ENCODE peak calls at places on chromosomes 13 and 19, in ten cellular contexts. One of them, this sample, is unnamed.

GRCh38 chr19:5045956-5046338 is 77.0 kb downstream of the KDM4B start:
- DNase-seq in mucosa of descending colon: no peak
- DNase-seq in activated naive CD4-positive, alpha-beta T cell: no peak
- DNase-seq in GM13976: no peak
- DNase-seq in cardiac fibroblast: no peak
- DNase-seq in fibroblast of lung: no peak
- DNase-seq in uterus: no peak
- DNase-seq in EH: no peak
- DNase-seq in activated CD4-positive, alpha-beta memory T cell treated with anti-CD3 and anti-CD28 coated beads, Interleukin-2, amount 10 ng/mL, durations not matched to agents 7 days and 5 days: no peak
- DNase-seq in mesendoderm: no peak
- DNase-seq in this sample: no peak

GRCh38 chr19:19206938-19207337 is 3.7 kb upstream of the NR2C2AP start:
- DNase-seq in mucosa of descending colon: no peak
- DNase-seq in activated naive CD4-positive, alpha-beta T cell: no peak
- DNase-seq in GM13976: no peak
- DNase-seq in cardiac fibroblast: no peak
- DNase-seq in fibroblast of lung: no peak
- DNase-seq in uterus: no peak
- DNase-seq in EH: no peak
- DNase-seq in activated CD4-positive, alpha-beta memory T cell treated with anti-CD3 and anti-CD28 coated beads, Interleukin-2, amount 10 ng/mL, durations not matched to agents 7 days and 5 days: no peak
- DNase-seq in mesendoderm: no peak
- DNase-seq in this sample: no peak

GRCh38 chr19:42396542-42397314 is 6.6 kb upstream of the CNFN start:
- DNase-seq in mucosa of descending colon: peak
- DNase-seq in activated naive CD4-positive, alpha-beta T cell: peak
- DNase-seq in GM13976: peak
- DNase-seq in cardiac fibroblast: peak
- DNase-seq in fibroblast of lung: peak
- DNase-seq in uterus: peak
- DNase-seq in EH: peak
- DNase-seq in activated CD4-positive, alpha-beta memory T cell treated with anti-CD3 and anti-CD28 coated beads, Interleukin-2, amount 10 ng/mL, durations not matched to agents 7 days and 5 days: peak
- DNase-seq in mesendoderm: peak
- DNase-seq in this sample: peak

GRCh38 chr19:48842744-48843162 is 6.5 kb upstream of the HSD17B14 start:
- DNase-seq in mucosa of descending colon: peak
- DNase-seq in activated naive CD4-positive, alpha-beta T cell: no peak
- DNase-seq in GM13976: peak
- DNase-seq in cardiac fibroblast: peak
- DNase-seq in fibroblast of lung: peak
- DNase-seq in uterus: peak
- DNase-seq in EH: peak
- DNase-seq in activated CD4-positive, alpha-beta memory T cell treated with anti-CD3 and anti-CD28 coated beads, Interleukin-2, amount 10 ng/mL, durations not matched to agents 7 days and 5 days: peak
- DNase-seq in mesendoderm: peak
- DNase-seq in this sample: peak

GRCh38 chr13:20460744-20461143 is 64.9 kb downstream of the CRYL1 start:
- DNase-seq in mucosa of descending colon: no peak
- DNase-seq in activated naive CD4-positive, alpha-beta T cell: no peak
- DNase-seq in GM13976: no peak
- DNase-seq in cardiac fibroblast: no peak
- DNase-seq in fibroblast of lung: no peak
- DNase-seq in uterus: no peak
- DNase-seq in EH: no peak
- DNase-seq in activated CD4-positive, alpha-beta memory T cell treated with anti-CD3 and anti-CD28 coated beads, Interleukin-2, amount 10 ng/mL, durations not matched to agents 7 days and 5 days: no peak
- DNase-seq in mesendoderm: no peak
- DNase-seq in this sample: no peak

GRCh38 chr19:48681127-48681470 is 8.3 kb upstream of the NTN5 start:
- DNase-seq in mucosa of descending colon: no peak
- DNase-seq in activated naive CD4-positive, alpha-beta T cell: no peak
- DNase-seq in GM13976: peak
- DNase-seq in cardiac fibroblast: peak
- DNase-seq in fibroblast of lung: peak
- DNase-seq in uterus: no peak
- DNase-seq in EH: peak
- DNase-seq in activated CD4-positive, alpha-beta memory T cell treated with anti-CD3 and anti-CD28 coated beads, Interleukin-2, amount 10 ng/mL, durations not matched to agents 7 days and 5 days: no peak
- DNase-seq in mesendoderm: no peak
- DNase-seq in this sample: no peak

GRCh38 chr19:52148256-52148655 is 8.5 kb upstream of the ZNF616 start:
- DNase-seq in mucosa of descending colon: no peak
- DNase-seq in activated naive CD4-positive, alpha-beta T cell: no peak
- DNase-seq in GM13976: no peak
- DNase-seq in cardiac fibroblast: peak
- DNase-seq in fibroblast of lung: no peak
- DNase-seq in uterus: no peak
- DNase-seq in EH: no peak
- DNase-seq in activated CD4-positive, alpha-beta memory T cell treated with anti-CD3 and anti-CD28 coated beads, Interleukin-2, amount 10 ng/mL, durations not matched to agents 7 days and 5 days: no peak
- DNase-seq in mesendoderm: no peak
- DNase-seq in this sample: no peak

GRCh38 chr13:97574926-97575325 is 141.0 kb downstream of the RAP2A start:
- DNase-seq in mucosa of descending colon: peak
- DNase-seq in activated naive CD4-positive, alpha-beta T cell: no peak
- DNase-seq in GM13976: peak
- DNase-seq in cardiac fibroblast: peak
- DNase-seq in fibroblast of lung: peak
- DNase-seq in uterus: no peak
- DNase-seq in EH: peak
- DNase-seq in activated CD4-positive, alpha-beta memory T cell treated with anti-CD3 and anti-CD28 coated beads, Interleukin-2, amount 10 ng/mL, durations not matched to agents 7 days and 5 days: no peak
- DNase-seq in mesendoderm: peak
- DNase-seq in this sample: peak

GRCh38 chr19:2084993-2085720 is 11.0 kb downstream of the MOB3A start:
- DNase-seq in mucosa of descending colon: peak
- DNase-seq in activated naive CD4-positive, alpha-beta T cell: peak
- DNase-seq in GM13976: peak
- DNase-seq in cardiac fibroblast: peak
- DNase-seq in fibroblast of lung: no peak
- DNase-seq in uterus: no peak
- DNase-seq in EH: peak
- DNase-seq in activated CD4-positive, alpha-beta memory T cell treated with anti-CD3 and anti-CD28 coated beads, Interleukin-2, amount 10 ng/mL, durations not matched to agents 7 days and 5 days: peak
- DNase-seq in mesendoderm: no peak
- DNase-seq in this sample: peak

GRCh38 chr13:39364797-39365468 is 238.1 kb downstream of the LHFPL6 start:
- DNase-seq in mucosa of descending colon: no peak
- DNase-seq in activated naive CD4-positive, alpha-beta T cell: no peak
- DNase-seq in GM13976: no peak
- DNase-seq in cardiac fibroblast: no peak
- DNase-seq in fibroblast of lung: no peak
- DNase-seq in uterus: no peak
- DNase-seq in EH: peak
- DNase-seq in activated CD4-positive, alpha-beta memory T cell treated with anti-CD3 and anti-CD28 coated beads, Interleukin-2, amount 10 ng/mL, durations not matched to agents 7 days and 5 days: no peak
- DNase-seq in mesendoderm: peak
- DNase-seq in this sample: no peak

GRCh38 chr13:51861728-51862300 is at the start of gene CCDC70:
- DNase-seq in mucosa of descending colon: no peak
- DNase-seq in activated naive CD4-positive, alpha-beta T cell: no peak
- DNase-seq in GM13976: no peak
- DNase-seq in cardiac fibroblast: no peak
- DNase-seq in fibroblast of lung: peak
- DNase-seq in uterus: no peak
- DNase-seq in EH: peak
- DNase-seq in activated CD4-positive, alpha-beta memory T cell treated with anti-CD3 and anti-CD28 coated beads, Interleukin-2, amount 10 ng/mL, durations not matched to agents 7 days and 5 days: no peak
- DNase-seq in mesendoderm: no peak
- DNase-seq in this sample: no peak

GRCh38 chr19:3366104-3366760 is at the start of gene NFIC:
- DNase-seq in mucosa of descending colon: peak
- DNase-seq in activated naive CD4-positive, alpha-beta T cell: no peak
- DNase-seq in GM13976: peak
- DNase-seq in cardiac fibroblast: peak
- DNase-seq in fibroblast of lung: peak
- DNase-seq in uterus: peak
- DNase-seq in EH: peak
- DNase-seq in activated CD4-positive, alpha-beta memory T cell treated with anti-CD3 and anti-CD28 coated beads, Interleukin-2, amount 10 ng/mL, durations not matched to agents 7 days and 5 days: peak
- DNase-seq in mesendoderm: peak
- DNase-seq in this sample: peak

GRCh38 chr13:91361755-91362271 is 14.3 kb downstream of the MIR17HG start:
- DNase-seq in mucosa of descending colon: no peak
- DNase-seq in activated naive CD4-positive, alpha-beta T cell: no peak
- DNase-seq in GM13976: no peak
- DNase-seq in cardiac fibroblast: no peak
- DNase-seq in fibroblast of lung: no peak
- DNase-seq in uterus: no peak
- DNase-seq in EH: no peak
- DNase-seq in activated CD4-positive, alpha-beta memory T cell treated with anti-CD3 and anti-CD28 coated beads, Interleukin-2, amount 10 ng/mL, durations not matched to agents 7 days and 5 days: no peak
- DNase-seq in mesendoderm: no peak
- DNase-seq in this sample: no peak

GRCh38 chr13:88622362-88622973 is 951.3 kb downstream of the SLITRK5 start:
- DNase-seq in mucosa of descending colon: no peak
- DNase-seq in activated naive CD4-positive, alpha-beta T cell: no peak
- DNase-seq in GM13976: no peak
- DNase-seq in cardiac fibroblast: no peak
- DNase-seq in fibroblast of lung: no peak
- DNase-seq in uterus: no peak
- DNase-seq in EH: no peak
- DNase-seq in activated CD4-positive, alpha-beta memory T cell treated with anti-CD3 and anti-CD28 coated beads, Interleukin-2, amount 10 ng/mL, durations not matched to agents 7 days and 5 days: no peak
- DNase-seq in mesendoderm: peak
- DNase-seq in this sample: no peak

GRCh38 chr13:93505104-93505952 is 278.7 kb downstream of the GPC6 start:
- DNase-seq in mucosa of descending colon: no peak
- DNase-seq in activated naive CD4-positive, alpha-beta T cell: no peak
- DNase-seq in GM13976: no peak
- DNase-seq in cardiac fibroblast: peak
- DNase-seq in fibroblast of lung: peak
- DNase-seq in uterus: no peak
- DNase-seq in EH: no peak
- DNase-seq in activated CD4-positive, alpha-beta memory T cell treated with anti-CD3 and anti-CD28 coated beads, Interleukin-2, amount 10 ng/mL, durations not matched to agents 7 days and 5 days: no peak
- DNase-seq in mesendoderm: no peak
- DNase-seq in this sample: no peak

GRCh38 chr13:25874064-25874737 is 177.6 kb downstream of the SHISA2 start:
- DNase-seq in mucosa of descending colon: no peak
- DNase-seq in activated naive CD4-positive, alpha-beta T cell: no peak
- DNase-seq in GM13976: no peak
- DNase-seq in cardiac fibroblast: no peak
- DNase-seq in fibroblast of lung: no peak
- DNase-seq in uterus: no peak
- DNase-seq in EH: no peak
- DNase-seq in activated CD4-positive, alpha-beta memory T cell treated with anti-CD3 and anti-CD28 coated beads, Interleukin-2, amount 10 ng/mL, durations not matched to agents 7 days and 5 days: no peak
- DNase-seq in mesendoderm: peak
- DNase-seq in this sample: no peak

GRCh38 chr19:50167314-50167721 is 4.2 kb upstream of the IZUMO2 start:
- DNase-seq in mucosa of descending colon: peak
- DNase-seq in activated naive CD4-positive, alpha-beta T cell: no peak
- DNase-seq in GM13976: no peak
- DNase-seq in cardiac fibroblast: no peak
- DNase-seq in fibroblast of lung: no peak
- DNase-seq in uterus: no peak
- DNase-seq in EH: no peak
- DNase-seq in activated CD4-positive, alpha-beta memory T cell treated with anti-CD3 and anti-CD28 coated beads, Interleukin-2, amount 10 ng/mL, durations not matched to agents 7 days and 5 days: no peak
- DNase-seq in mesendoderm: no peak
- DNase-seq in this sample: peak

GRCh38 chr19:58563823-58564222 is 5.4 kb upstream of the UBE2M start:
- DNase-seq in mucosa of descending colon: no peak
- DNase-seq in activated naive CD4-positive, alpha-beta T cell: no peak
- DNase-seq in GM13976: no peak
- DNase-seq in cardiac fibroblast: no peak
- DNase-seq in fibroblast of lung: no peak
- DNase-seq in uterus: peak
- DNase-seq in EH: no peak
- DNase-seq in activated CD4-positive, alpha-beta memory T cell treated with anti-CD3 and anti-CD28 coated beads, Interleukin-2, amount 10 ng/mL, durations not matched to agents 7 days and 5 days: no peak
- DNase-seq in mesendoderm: no peak
- DNase-seq in this sample: peak

GRCh38 chr13:47426126-47426849 is 529.4 kb upstream of the HTR2A start:
- DNase-seq in mucosa of descending colon: peak
- DNase-seq in activated naive CD4-positive, alpha-beta T cell: no peak
- DNase-seq in GM13976: no peak
- DNase-seq in cardiac fibroblast: peak
- DNase-seq in fibroblast of lung: peak
- DNase-seq in uterus: no peak
- DNase-seq in EH: peak
- DNase-seq in activated CD4-positive, alpha-beta memory T cell treated with anti-CD3 and anti-CD28 coated beads, Interleukin-2, amount 10 ng/mL, durations not matched to agents 7 days and 5 days: no peak
- DNase-seq in mesendoderm: no peak
- DNase-seq in this sample: no peak

GRCh38 chr13:45691251-45691650 is 10.9 kb upstream of the CBY2 start:
- DNase-seq in mucosa of descending colon: no peak
- DNase-seq in activated naive CD4-positive, alpha-beta T cell: no peak
- DNase-seq in GM13976: no peak
- DNase-seq in cardiac fibroblast: no peak
- DNase-seq in fibroblast of lung: no peak
- DNase-seq in uterus: no peak
- DNase-seq in EH: no peak
- DNase-seq in activated CD4-positive, alpha-beta memory T cell treated with anti-CD3 and anti-CD28 coated beads, Interleukin-2, amount 10 ng/mL, durations not matched to agents 7 days and 5 days: no peak
- DNase-seq in mesendoderm: no peak
- DNase-seq in this sample: no peak

GRCh38 chr19:47776568-47776967 is 1.9 kb upstream of the SELENOW start:
- DNase-seq in mucosa of descending colon: peak
- DNase-seq in activated naive CD4-positive, alpha-beta T cell: no peak
- DNase-seq in GM13976: no peak
- DNase-seq in cardiac fibroblast: no peak
- DNase-seq in fibroblast of lung: no peak
- DNase-seq in uterus: no peak
- DNase-seq in EH: no peak
- DNase-seq in activated CD4-positive, alpha-beta memory T cell treated with anti-CD3 and anti-CD28 coated beads, Interleukin-2, amount 10 ng/mL, durations not matched to agents 7 days and 5 days: no peak
- DNase-seq in mesendoderm: peak
- DNase-seq in this sample: peak

GRCh38 chr19:50645107-50645506 is 4.1 kb upstream of the C19orf81 start:
- DNase-seq in mucosa of descending colon: no peak
- DNase-seq in activated naive CD4-positive, alpha-beta T cell: no peak
- DNase-seq in GM13976: no peak
- DNase-seq in cardiac fibroblast: no peak
- DNase-seq in fibroblast of lung: no peak
- DNase-seq in uterus: no peak
- DNase-seq in EH: no peak
- DNase-seq in activated CD4-positive, alpha-beta memory T cell treated with anti-CD3 and anti-CD28 coated beads, Interleukin-2, amount 10 ng/mL, durations not matched to agents 7 days and 5 days: no peak
- DNase-seq in mesendoderm: no peak
- DNase-seq in this sample: no peak

GRCh38 chr13:112346173-112346898 is 29.8 kb upstream of the SPACA7 start:
- DNase-seq in mucosa of descending colon: no peak
- DNase-seq in activated naive CD4-positive, alpha-beta T cell: no peak
- DNase-seq in GM13976: no peak
- DNase-seq in cardiac fibroblast: no peak
- DNase-seq in fibroblast of lung: no peak
- DNase-seq in uterus: no peak
- DNase-seq in EH: no peak
- DNase-seq in activated CD4-positive, alpha-beta memory T cell treated with anti-CD3 and anti-CD28 coated beads, Interleukin-2, amount 10 ng/mL, durations not matched to agents 7 days and 5 days: no peak
- DNase-seq in mesendoderm: peak
- DNase-seq in this sample: no peak

GRCh38 chr19:49294401-49294800 is 30.6 kb downstream of the SLC6A16 start:
- DNase-seq in mucosa of descending colon: no peak
- DNase-seq in activated naive CD4-positive, alpha-beta T cell: no peak
- DNase-seq in GM13976: no peak
- DNase-seq in cardiac fibroblast: no peak
- DNase-seq in fibroblast of lung: no peak
- DNase-seq in uterus: no peak
- DNase-seq in EH: no peak
- DNase-seq in activated CD4-positive, alpha-beta memory T cell treated with anti-CD3 and anti-CD28 coated beads, Interleukin-2, amount 10 ng/mL, durations not matched to agents 7 days and 5 days: no peak
- DNase-seq in mesendoderm: peak
- DNase-seq in this sample: no peak

GRCh38 chr19:20999731-21000352 is 20.6 kb upstream of the ZNF430 start:
- DNase-seq in mucosa of descending colon: peak
- DNase-seq in activated naive CD4-positive, alpha-beta T cell: peak
- DNase-seq in GM13976: peak
- DNase-seq in cardiac fibroblast: peak
- DNase-seq in fibroblast of lung: peak
- DNase-seq in uterus: peak
- DNase-seq in EH: peak
- DNase-seq in activated CD4-positive, alpha-beta memory T cell treated with anti-CD3 and anti-CD28 coated beads, Interleukin-2, amount 10 ng/mL, durations not matched to agents 7 days and 5 days: peak
- DNase-seq in mesendoderm: peak
- DNase-seq in this sample: peak

GRCh38 chr19:28876604-28877123 is 336.3 kb downstream of the UQCRFS1 start:
- DNase-seq in mucosa of descending colon: no peak
- DNase-seq in activated naive CD4-positive, alpha-beta T cell: no peak
- DNase-seq in GM13976: no peak
- DNase-seq in cardiac fibroblast: no peak
- DNase-seq in fibroblast of lung: no peak
- DNase-seq in uterus: no peak
- DNase-seq in EH: no peak
- DNase-seq in activated CD4-positive, alpha-beta memory T cell treated with anti-CD3 and anti-CD28 coated beads, Interleukin-2, amount 10 ng/mL, durations not matched to agents 7 days and 5 days: no peak
- DNase-seq in mesendoderm: no peak
- DNase-seq in this sample: no peak

GRCh38 chr13:25963681-25964080 is 88.1 kb downstream of the SHISA2 start:
- DNase-seq in mucosa of descending colon: no peak
- DNase-seq in activated naive CD4-positive, alpha-beta T cell: no peak
- DNase-seq in GM13976: no peak
- DNase-seq in cardiac fibroblast: peak
- DNase-seq in fibroblast of lung: peak
- DNase-seq in uterus: no peak
- DNase-seq in EH: no peak
- DNase-seq in activated CD4-positive, alpha-beta memory T cell treated with anti-CD3 and anti-CD28 coated beads, Interleukin-2, amount 10 ng/mL, durations not matched to agents 7 days and 5 days: no peak
- DNase-seq in mesendoderm: no peak
- DNase-seq in this sample: no peak

GRCh38 chr19:30224689-30225606 is 147.2 kb upstream of the ZNF536 start:
- DNase-seq in mucosa of descending colon: no peak
- DNase-seq in activated naive CD4-positive, alpha-beta T cell: no peak
- DNase-seq in GM13976: no peak
- DNase-seq in cardiac fibroblast: no peak
- DNase-seq in fibroblast of lung: peak
- DNase-seq in uterus: no peak
- DNase-seq in EH: no peak
- DNase-seq in activated CD4-positive, alpha-beta memory T cell treated with anti-CD3 and anti-CD28 coated beads, Interleukin-2, amount 10 ng/mL, durations not matched to agents 7 days and 5 days: no peak
- DNase-seq in mesendoderm: peak
- DNase-seq in this sample: no peak

This sample was measured in Peyer's patch.